ENCODE peak calls at places on chromosomes 1 and 21, in nine cellular contexts. T is A673, H is NCI-H1105, S is HEK293T, Y is G401, V is neural crest cell, A is M059J, I is T-helper 2 cell, J is PC-9. C is an unnamed sample.

GRCh38 chr21:42414928-42415769 is 11.4 kb downstream of the UBASH3A start:
- DNase-seq in I (peak), V (no peak), A (peak), S (no peak), J (peak), Y (no peak), H (no peak), T (peak), C (no peak)

GRCh38 chr1:8902765-8903164 is 24.3 kb upstream of the ENO1 start:
- DNase-seq in A (peak), J (peak), V (no peak), T (no peak), H (no peak), I (no peak), S (no peak), Y (no peak), C (no peak)

GRCh38 chr1:182259963-182260362 is 131.6 kb downstream of the GLUL start:
- DNase-seq in H (no peak), S (no peak), J (no peak), I (peak), T (no peak), V (no peak), Y (no peak), A (no peak), C (no peak)

GRCh38 chr1:168834225-168834872 is 105.3 kb upstream of the DPT start:
- DNase-seq in T (peak), A (no peak), S (no peak), J (no peak), H (no peak), V (no peak), Y (no peak), I (no peak), C (no peak)

GRCh38 chr1:216248628-216249027 is 174.6 kb downstream of the USH2A start:
- DNase-seq in I (no peak), J (no peak), V (no peak), H (no peak), S (no peak), Y (no peak), A (no peak), T (no peak), C (no peak)

GRCh38 chr1:178871551-178872320 is 859 bp upstream of the ANGPTL1 start:
- DNase-seq in V (no peak), T (no peak), H (no peak), A (peak), Y (no peak), I (no peak), S (no peak), J (no peak), C (no peak)

GRCh38 chr21:16055012-16055411 is 325.2 kb downstream of the USP25 start:
- DNase-seq in V (no peak), S (no peak), T (no peak), Y (no peak), J (no peak), A (no peak), I (no peak), H (no peak), C (no peak)

GRCh38 chr1:177278626-177279390 is 108.0 kb downstream of the BRINP2 start:
- DNase-seq in T (no peak), A (peak), S (no peak), V (no peak), Y (no peak), H (no peak), J (no peak), I (no peak), C (no peak)

GRCh38 chr1:69511426-69512192 is 56.1 kb upstream of the LRRC7 start:
- DNase-seq in V (no peak), A (peak), T (no peak), H (no peak), Y (no peak), I (no peak), J (no peak), S (no peak), C (no peak)

GRCh38 chr1:19273106-19273843 is 15.3 kb downstream of the AKR7A3 start:
- DNase-seq in A (no peak), S (no peak), Y (no peak), I (no peak), V (no peak), H (no peak), T (no peak), J (no peak), C (no peak)